ENCODE peak calls at places on chromosomes 4 and X, in five cellular contexts. One of them, this sample, is unnamed.
A peak's percentile ranks its signal among the peaks of the same experiment; 100 is the strongest.

GRCh38 chrX:30310429-30311206 is 1.4 kb upstream of the NR0B1 start:
- DNase-seq in midbrain: no peak
- DNase-seq in right lobe of liver: no peak
- DNase-seq in fibroblast of the conjunctiva: no peak
- DNase-seq in lower lobe of right lung: no peak
- DNase-seq in this sample: no peak

GRCh38 chr4:152997771-152998487 is 61.8 kb downstream of the FHDC1 start:
- DNase-seq in right lobe of liver: no peak
- DNase-seq in midbrain: no peak
- DNase-seq in lower lobe of right lung: no peak
- DNase-seq in fibroblast of the conjunctiva: no peak
- DNase-seq in this sample: no peak

GRCh38 chrX:38941675-38942074 is 140.4 kb downstream of the MID1IP1 start:
- DNase-seq in fibroblast of the conjunctiva: no peak
- DNase-seq in right lobe of liver: no peak
- DNase-seq in midbrain: no peak
- DNase-seq in lower lobe of right lung: no peak
- DNase-seq in this sample: no peak

GRCh38 chrX:13386636-13387035 is 66.8 kb upstream of the ATXN3L start:
- DNase-seq in midbrain: no peak
- DNase-seq in fibroblast of the conjunctiva: no peak
- DNase-seq in right lobe of liver: no peak
- DNase-seq in lower lobe of right lung: no peak
- DNase-seq in this sample: no peak

GRCh38 chrX:18983711-18984380 is at the start of gene PHKA2:
- DNase-seq in midbrain: peak; percentile 65
- DNase-seq in lower lobe of right lung: peak; percentile 74
- DNase-seq in fibroblast of the conjunctiva: peak; percentile 6
- DNase-seq in right lobe of liver: peak; percentile 80
- DNase-seq in this sample: peak; percentile 76

GRCh38 chr4:5364406-5364805 is 313.1 kb downstream of the STK32B start:
- DNase-seq in midbrain: no peak
- DNase-seq in right lobe of liver: no peak
- DNase-seq in fibroblast of the conjunctiva: no peak
- DNase-seq in lower lobe of right lung: no peak
- DNase-seq in this sample: no peak

GRCh38 chrX:153906126-153906917 is 1.8 kb downstream of the AVPR2 start:
- DNase-seq in lower lobe of right lung: no peak
- DNase-seq in right lobe of liver: no peak
- DNase-seq in midbrain: no peak
- DNase-seq in fibroblast of the conjunctiva: no peak
- DNase-seq in this sample: no peak

GRCh38 chrX:39767446-39767845 is 330.3 kb downstream of the BCOR start:
- DNase-seq in lower lobe of right lung: no peak
- DNase-seq in midbrain: no peak
- DNase-seq in right lobe of liver: no peak
- DNase-seq in fibroblast of the conjunctiva: no peak
- DNase-seq in this sample: no peak

GRCh38 chr4:127162741-127163140 is 470.0 kb upstream of the INTU start:
- DNase-seq in midbrain: no peak
- DNase-seq in lower lobe of right lung: no peak
- DNase-seq in right lobe of liver: no peak
- DNase-seq in fibroblast of the conjunctiva: peak; percentile 56
- DNase-seq in this sample: no peak

GRCh38 chrX:53724872-53725271 is 38.4 kb upstream of the HUWE1 start:
- DNase-seq in midbrain: no peak
- DNase-seq in lower lobe of right lung: no peak
- DNase-seq in right lobe of liver: no peak
- DNase-seq in fibroblast of the conjunctiva: no peak
- DNase-seq in this sample: no peak

GRCh38 chr4:94232519-94232918 is 24.9 kb downstream of the SMARCAD1 start:
- DNase-seq in midbrain: no peak
- DNase-seq in right lobe of liver: no peak
- DNase-seq in fibroblast of the conjunctiva: no peak
- DNase-seq in lower lobe of right lung: no peak
- DNase-seq in this sample: no peak

GRCh38 chr4:165085946-165086345 is 26.7 kb downstream of the TMEM192 start:
- DNase-seq in fibroblast of the conjunctiva: no peak
- DNase-seq in midbrain: no peak
- DNase-seq in right lobe of liver: no peak
- DNase-seq in lower lobe of right lung: no peak
- DNase-seq in this sample: no peak

GRCh38 chr4:96767815-96768480 is 928.1 kb downstream of the PDHA2 start:
- DNase-seq in lower lobe of right lung: no peak
- DNase-seq in right lobe of liver: no peak
- DNase-seq in midbrain: no peak
- DNase-seq in fibroblast of the conjunctiva: no peak
- DNase-seq in this sample: no peak

GRCh38 chrX:73992019-73992418 is 312.0 kb upstream of the ZCCHC13 start:
- DNase-seq in right lobe of liver: no peak
- DNase-seq in lower lobe of right lung: no peak
- DNase-seq in fibroblast of the conjunctiva: no peak
- DNase-seq in midbrain: no peak
- DNase-seq in this sample: no peak

GRCh38 chr4:3252831-3253641 is 4.1 kb downstream of the MSANTD1 start:
- DNase-seq in midbrain: no peak
- DNase-seq in right lobe of liver: peak; percentile 50
- DNase-seq in lower lobe of right lung: peak; percentile 45
- DNase-seq in fibroblast of the conjunctiva: no peak
- DNase-seq in this sample: peak; percentile 55

GRCh38 chr4:75547647-75548387 is 8.0 kb upstream of the ODAPH start:
- DNase-seq in fibroblast of the conjunctiva: peak; percentile 13
- DNase-seq in lower lobe of right lung: peak; percentile 65
- DNase-seq in midbrain: peak; percentile 0
- DNase-seq in right lobe of liver: no peak
- DNase-seq in this sample: peak; percentile 71

This sample was measured in sciatic nerve.